ENCODE peak calls at places on chromosomes 16 and 17, in eight cellular contexts. O, S, X, K, C, V, J and A are unnamed samples.

GRCh38 chr17:71203953-71204352 is 916.9 kb upstream of the SOX9 start:
- DNase-seq in O (no peak), S (no peak), X (peak), K (no peak), C (no peak), V (no peak), J (no peak), A (no peak)

GRCh38 chr16:10834766-10835165 is 16.2 kb upstream of the TVP23A start:
- DNase-seq in O (no peak), S (no peak), X (no peak), K (no peak), C (no peak), V (no peak), J (no peak), A (no peak)

GRCh38 chr17:16906670-16907069 is 65.2 kb downstream of the TNFRSF13B start:
- DNase-seq in O (no peak), S (no peak), X (no peak), K (no peak), C (no peak), V (no peak), J (no peak), A (no peak)

GRCh38 chr16:73047536-73048291 is at the start of gene ZFHX3:
- DNase-seq in O (peak), S (no peak), X (peak), K (no peak), C (peak), V (no peak), J (peak), A (peak)

GRCh38 chr16:15925631-15926030 is 23.8 kb upstream of the ABCC1 start:
- DNase-seq in O (no peak), S (no peak), X (no peak), K (no peak), C (no peak), V (no peak), J (peak), A (no peak)

GRCh38 chr17:42508426-42509164 is 27.4 kb upstream of the NAGLU start:
- DNase-seq in O (no peak), S (no peak), X (no peak), K (no peak), C (no peak), V (no peak), J (no peak), A (no peak)

GRCh38 chr16:3009568-3010390 is 2.9 kb upstream of the CLDN9 start:
- DNase-seq in O (peak), S (no peak), X (no peak), K (no peak), C (no peak), V (no peak), J (no peak), A (peak)

GRCh38 chr17:1485748-1486376 is 6.6 kb downstream of the MYO1C start:
- DNase-seq in O (peak), S (no peak), X (peak), K (no peak), C (peak), V (no peak), J (peak), A (no peak)

GRCh38 chr16:87286839-87287626 is 30.2 kb downstream of the C16orf95 start:
- DNase-seq in O (no peak), S (no peak), X (no peak), K (no peak), C (no peak), V (no peak), J (no peak), A (no peak)

GRCh38 chr17:21177854-21178600 is 35.9 kb downstream of the TMEM11 start:
- DNase-seq in O (no peak), S (no peak), X (no peak), K (no peak), C (no peak), V (no peak), J (no peak), A (no peak)

GRCh38 chr16:62625291-62625690 is 589.1 kb upstream of the CDH8 start:
- DNase-seq in O (no peak), S (no peak), X (no peak), K (no peak), C (no peak), V (no peak), J (no peak), A (no peak)

GRCh38 chr17:31486351-31487062 is 95.0 kb downstream of the RAB11FIP4 start:
- DNase-seq in O (no peak), S (no peak), X (no peak), K (no peak), C (no peak), V (no peak), J (no peak), A (no peak)

GRCh38 chr17:3965123-3965800 is 1.0 kb upstream of the ATP2A3 start:
- DNase-seq in O (peak), S (no peak), X (peak), K (no peak), C (peak), V (no peak), J (no peak), A (peak)

GRCh38 chr16:4689091-4689671 is 4.2 kb upstream of the NUDT16L1 start:
- DNase-seq in O (no peak), S (no peak), X (no peak), K (no peak), C (no peak), V (no peak), J (no peak), A (no peak)

GRCh38 chr17:6554871-6555330 is 1.5 kb downstream of the PITPNM3 start:
- DNase-seq in O (no peak), S (no peak), X (no peak), K (no peak), C (no peak), V (no peak), J (no peak), A (no peak)

GRCh38 chr17:27751622-27752490 is 48.5 kb downstream of the NOS2 start:
- DNase-seq in O (no peak), S (no peak), X (no peak), K (no peak), C (no peak), V (no peak), J (peak), A (no peak)

GRCh38 chr16:16143038-16143763 is 80.1 kb downstream of the ABCC6 start:
- DNase-seq in O (no peak), S (no peak), X (peak), K (no peak), C (no peak), V (no peak), J (no peak), A (peak)

GRCh38 chr16:56625140-56625942 is at the start of gene MT1E:
- DNase-seq in O (peak), S (peak), X (peak), K (no peak), C (peak), V (no peak), J (peak), A (peak)

GRCh38 chr17:49249292-49249794 is 18.8 kb upstream of the PHOSPHO1 start:
- DNase-seq in O (no peak), S (no peak), X (no peak), K (no peak), C (no peak), V (no peak), J (no peak), A (no peak)

GRCh38 chr17:80905586-80906230 is 85.9 kb upstream of the CHMP6 start:
- DNase-seq in O (no peak), S (no peak), X (no peak), K (no peak), C (no peak), V (no peak), J (no peak), A (no peak)

GRCh38 chr16:68978303-68978954 is 127.0 kb upstream of the HAS3 start:
- DNase-seq in O (no peak), S (no peak), X (no peak), K (no peak), C (no peak), V (no peak), J (no peak), A (no peak)

GRCh38 chr16:70430667-70431536 is 8.0 kb downstream of the ST3GAL2 start:
- DNase-seq in O (peak), S (no peak), X (no peak), K (no peak), C (peak), V (no peak), J (no peak), A (no peak)